ENCODE peak calls at places on chromosome 6, in ten cellular contexts. E is adrenal gland; O is upper lobe of right lung; M is breast epithelium; D is CD8-positive, alpha-beta T cell; Y is heart right ventricle; K is CD4-positive, alpha-beta T cell; T is HCT116; L is Panc1; G is right cardiac atrium. C is an unnamed sample. For H3K9me3 and H3K27me3, the result is how much of the 10 kb centered on the place peaks cover.

GRCh38 chr6:120111001-120111400 is 761.4 kb upstream of the MAN1A1 start:
- DNase-seq in T (no peak), O (no peak), D (no peak), E (no peak), K (no peak), M (no peak), L (no peak), G (no peak), Y (no peak), C (no peak)

GRCh38 chr6:97630592-97630991 is 347.6 kb upstream of the MMS22L start:
- DNase-seq in T (no peak), K (no peak), Y (no peak), M (no peak), G (no peak), O (no peak), D (no peak), E (no peak), L (no peak), C (no peak)

GRCh38 chr6:166598441-166599138 is 12.1 kb upstream of the RAMACL start:
- DNase-seq in T (no peak), E (no peak), M (peak), L (no peak), Y (peak), G (peak), O (no peak), K (no peak), D (no peak), C (peak)

GRCh38 chr6:90993771-90994170 is 406.9 kb upstream of the MAP3K7 start:
- DNase-seq in O (no peak), L (no peak), E (no peak), K (no peak), T (no peak), M (no peak), Y (no peak), D (no peak), G (no peak), C (no peak)

GRCh38 chr6:87917861-87918260 is 129.8 kb upstream of the SPACA1 start:
- DNase-seq in K (no peak), D (no peak), T (no peak), E (no peak), M (no peak), O (no peak), Y (no peak), G (no peak), L (no peak), C (no peak)

GRCh38 chr6:28589234-28589951 is 63.7 kb downstream of the GPX5 start:
- DNase-seq in T (peak), G (no peak), E (peak), O (no peak), D (no peak), L (peak), Y (no peak), M (no peak), K (no peak), C (peak)

GRCh38 chr6:115747719-115748118 is 313.0 kb downstream of the FRK start:
- DNase-seq in D (no peak), M (no peak), L (no peak), O (no peak), E (no peak), G (no peak), Y (no peak), T (no peak), K (no peak), C (no peak)

GRCh38 chr6:8623441-8623840 is 188.1 kb upstream of the SLC35B3 start:
- DNase-seq in L (no peak), K (no peak), M (no peak), E (no peak), G (no peak), O (no peak), T (no peak), Y (no peak), D (no peak), C (no peak)

GRCh38 chr6:3977875-3978711 is 100.8 kb downstream of the FAM217A start:
- DNase-seq in D (peak), M (no peak), T (peak), E (no peak), O (no peak), L (peak), G (no peak), K (peak), Y (peak), C (peak)

GRCh38 chr6:154792761-154793160 is 59.5 kb downstream of the SCAF8 start:
- DNase-seq in Y (no peak), D (no peak), G (no peak), K (no peak), O (no peak), M (no peak), L (no peak), E (no peak), T (no peak), C (no peak)

GRCh38 chr6:14630136-14630535 is 512.6 kb downstream of the CD83 start:
- DNase-seq in O (no peak), T (no peak), G (no peak), D (no peak), M (no peak), K (no peak), L (no peak), E (no peak), Y (no peak), C (no peak)

GRCh38 chr6:18495236-18495635 is 108.1 kb downstream of the RNF144B start:
- DNase-seq in D (no peak), E (no peak), Y (no peak), T (no peak), O (no peak), G (no peak), K (no peak), L (no peak), M (no peak), C (no peak)

GRCh38 chr6:15338462-15338861 is 92.6 kb downstream of the JARID2 start:
- DNase-seq in K (no peak), O (no peak), E (no peak), M (no peak), T (no peak), D (no peak), Y (no peak), G (no peak), L (no peak), C (no peak)

GRCh38 chr6:41181566-41181965 is 18.6 kb upstream of the TREM2 start:
- DNase-seq in Y (no peak), L (no peak), E (no peak), O (no peak), K (no peak), G (no peak), D (no peak), M (no peak), T (no peak), C (no peak)

GRCh38 chr6:88365656-88366055 is 199.5 kb upstream of the CNR1 start:
- DNase-seq in G (no peak), L (no peak), O (no peak), D (no peak), T (no peak), K (no peak), Y (no peak), M (no peak), E (no peak), C (no peak)

GRCh38 chr6:53436904-53437303 is 88.2 kb upstream of the ELOVL5 start:
- DNase-seq in D (no peak), G (no peak), L (no peak), O (no peak), E (no peak), Y (no peak), T (no peak), K (no peak), M (no peak), C (no peak)

GRCh38 chr6:7921582-7922199 is 11.1 kb upstream of the TXNDC5 start:
- DNase-seq in K (no peak), G (no peak), E (no peak), D (no peak), M (no peak), T (no peak), L (no peak), O (no peak), Y (no peak), C (no peak)

GRCh38 chr6:11575408-11576033 is 38.0 kb downstream of the TMEM170B start:
- DNase-seq in L (peak), E (peak), M (peak), K (peak), T (peak), Y (peak), O (no peak), G (no peak), D (peak), C (peak)

GRCh38 chr6:153001767-153002612 is 519 bp downstream of the MTRF1L start:
- DNase-seq in M (no peak), K (no peak), E (peak), O (no peak), Y (peak), L (no peak), T (no peak), G (no peak), D (peak), C (no peak)

GRCh38 chr6:50217816-50218215 is 168.1 kb upstream of the DEFB112 start:
- DNase-seq in M (no peak), Y (no peak), G (no peak), E (no peak), K (no peak), L (no peak), T (no peak), O (no peak), D (no peak), C (no peak)

GRCh38 chr6:112710710-112711109 is 363.6 kb downstream of the RFPL4B start:
- DNase-seq in Y (no peak), O (no peak), T (no peak), M (no peak), E (no peak), K (no peak), G (no peak), D (no peak), L (no peak), C (no peak)

GRCh38 chr6:139713911-139714527 is 339.6 kb upstream of the CITED2 start:
- DNase-seq in K (no peak), T (no peak), L (no peak), E (no peak), O (no peak), M (no peak), D (no peak), G (no peak), Y (no peak), C (no peak)

GRCh38 chr6:111503660-111504059 is 20.6 kb upstream of the REV3L start:
- DNase-seq in K (no peak), G (no peak), L (no peak), O (no peak), E (no peak), M (no peak), D (no peak), T (no peak), Y (no peak), C (peak)

GRCh38 chr6:26554669-26555504 is 16.7 kb downstream of the HMGN4 start:
- DNase-seq in Y (no peak), D (peak), M (no peak), K (no peak), L (no peak), T (no peak), E (no peak), O (no peak), G (peak), C (peak)

GRCh38 chr6:130215526-130215925 is 7.2 kb downstream of the SAMD3 start:
- DNase-seq in K (no peak), L (no peak), D (peak), E (no peak), T (no peak), M (no peak), O (no peak), G (no peak), Y (no peak), C (no peak)

DNA sequence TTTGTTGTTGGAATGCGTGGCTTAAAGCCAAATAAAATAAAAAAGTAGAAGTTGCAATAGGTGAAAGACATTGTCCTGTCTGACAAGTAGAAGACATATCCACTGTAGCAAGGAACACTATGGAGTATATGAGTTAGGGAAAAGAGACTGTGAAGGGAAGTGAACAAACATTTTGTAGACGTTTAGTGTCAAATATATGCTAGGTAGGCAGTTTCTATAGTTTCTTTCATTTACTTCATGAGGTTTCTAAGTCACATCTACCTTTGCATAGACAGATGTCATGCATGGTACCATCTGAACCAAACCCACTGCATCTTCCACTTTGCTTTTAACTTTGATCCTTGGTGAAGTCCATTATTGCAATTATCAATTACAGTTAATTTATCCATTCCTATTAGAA is 9.9 kb downstream of the PRIM2 start:
- DNase-seq in E (no peak), O (no peak), L (no peak), K (no peak), M (no peak), T (no peak), Y (no peak), D (no peak), G (no peak), C (no peak)
- H3K9me3 ChIP-seq in E (under half), O (under half), L (under half), K (under half), M (under half), T (under half), Y (under half), D (under half), G (under half), C (under half)

DNA sequence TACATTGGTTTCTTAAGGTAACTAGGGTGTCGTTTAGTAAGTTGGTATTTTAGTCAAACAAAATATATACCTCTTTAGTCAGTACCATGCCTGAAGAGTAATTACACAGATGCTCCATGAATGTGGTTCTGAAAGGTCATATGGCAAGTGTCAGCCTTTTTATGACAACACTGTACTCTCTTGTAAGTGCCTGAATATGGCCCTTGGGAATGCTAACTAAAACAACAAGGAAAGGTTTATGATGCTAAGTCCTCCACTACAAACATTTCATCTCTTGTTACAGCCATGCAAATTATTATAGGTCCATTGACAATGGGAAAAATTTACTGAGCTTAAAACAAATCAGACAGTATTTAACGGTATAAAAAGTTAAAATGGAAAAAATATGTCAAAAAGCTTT is 39.0 kb upstream of the SUPT3H start:
- DNase-seq in O (no peak), Y (no peak), D (no peak), T (no peak), M (no peak), K (no peak), E (no peak), L (no peak), G (no peak), C (no peak)
- H3K27me3 ChIP-seq in O (under half), Y (under half), D (under half), T (under half), M (under half), K (under half), E (half or more), L (under half), G (under half), C (under half)

GRCh38 chr6:22447862-22448261 is 121.5 kb upstream of the HDGFL1 start:
- DNase-seq in L (no peak), K (no peak), Y (no peak), G (no peak), O (no peak), E (no peak), M (no peak), T (no peak), D (no peak), C (no peak)

GRCh38 chr6:22448311-22448711 is 121.1 kb upstream of the HDGFL1 start:
- DNase-seq in G (no peak), Y (no peak), L (peak), K (no peak), M (no peak), T (no peak), E (no peak), O (no peak), D (no peak), C (peak)

GRCh38 chr6:22445946-22446345 is 123.4 kb upstream of the HDGFL1 start:
- DNase-seq in O (no peak), L (no peak), M (no peak), G (no peak), K (no peak), E (no peak), Y (no peak), D (no peak), T (no peak), C (no peak)

GRCh38 chr6:22444335-22444734 is 125.0 kb upstream of the HDGFL1 start:
- DNase-seq in L (no peak), D (no peak), G (no peak), Y (peak), K (no peak), T (no peak), M (no peak), E (no peak), O (no peak), C (no peak)

GRCh38 chr6:22447191-22447590 is 122.2 kb upstream of the HDGFL1 start:
- DNase-seq in G (peak), L (no peak), E (peak), D (no peak), T (no peak), Y (peak), M (no peak), K (no peak), O (no peak), C (no peak)
- H3K9me3 ChIP-seq in G (under half), L (under half), E (under half), D (under half), T (under half), Y (under half), M (under half), K (under half), O (under half), C (under half)

GRCh38 chr6:148082044-148082443 is 260.6 kb upstream of the SASH1 start:
- DNase-seq in M (no peak), O (no peak), G (no peak), K (no peak), E (no peak), Y (no peak), L (no peak), T (no peak), D (no peak), C (no peak)
- H3K27me3 ChIP-seq in M (under half), O (under half), G (under half), K (under half), E (under half), Y (under half), L (under half), T (under half), D (under half), C (under half)

GRCh38 chr6:151313060-151313459 is 73.3 kb downstream of the AKAP12 start:
- DNase-seq in G (no peak), K (no peak), O (no peak), D (no peak), E (no peak), L (no peak), M (no peak), Y (no peak), T (no peak), C (no peak)
- H3K9me3 ChIP-seq in G (under half), K (under half), O (under half), D (under half), E (under half), L (under half), M (under half), Y (under half), T (under half), C (under half)

DNA sequence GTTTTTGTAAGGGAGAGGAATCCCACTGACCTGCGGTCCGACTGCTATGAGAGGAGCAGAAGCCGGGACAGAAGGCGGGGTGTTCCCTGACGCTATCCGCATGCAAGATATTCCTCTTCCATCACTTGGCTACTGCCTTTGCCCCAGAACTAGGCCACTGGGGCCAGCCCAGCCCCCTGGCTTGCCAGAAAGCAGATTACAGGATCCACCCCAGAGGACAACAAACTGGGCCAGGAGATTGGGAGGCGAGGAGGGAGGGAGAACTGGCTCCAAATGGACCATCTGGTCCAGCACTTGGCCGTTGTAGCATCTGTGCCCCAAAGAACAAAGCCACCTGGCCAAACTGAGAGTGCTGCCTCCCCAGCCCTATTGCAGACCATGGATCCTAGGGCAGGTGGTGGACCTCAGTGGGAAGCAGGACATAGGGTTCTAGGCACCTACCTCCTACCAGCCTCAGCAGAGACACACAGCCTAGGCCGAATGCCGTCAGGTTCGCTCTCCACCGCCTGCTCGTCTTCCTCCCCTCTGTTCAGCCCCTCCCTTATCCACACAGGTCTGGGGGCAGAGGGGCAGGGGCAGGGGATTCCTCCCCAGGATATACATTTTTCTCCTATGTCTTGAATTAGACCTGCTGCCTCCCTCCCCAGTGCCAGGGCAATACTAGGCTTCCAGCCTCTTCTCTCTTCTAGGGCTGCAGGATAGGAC is 4.0 kb downstream of the MDGA1 start:
- DNase-seq in M (no peak), L (no peak), K (no peak), D (no peak), Y (no peak), E (no peak), O (no peak), T (no peak), G (no peak), C (no peak)
- H3K27me3 ChIP-seq in M (under half), L (under half), K (under half), D (under half), Y (under half), E (under half), O (under half), T (under half), G (under half), C (under half)

DNA sequence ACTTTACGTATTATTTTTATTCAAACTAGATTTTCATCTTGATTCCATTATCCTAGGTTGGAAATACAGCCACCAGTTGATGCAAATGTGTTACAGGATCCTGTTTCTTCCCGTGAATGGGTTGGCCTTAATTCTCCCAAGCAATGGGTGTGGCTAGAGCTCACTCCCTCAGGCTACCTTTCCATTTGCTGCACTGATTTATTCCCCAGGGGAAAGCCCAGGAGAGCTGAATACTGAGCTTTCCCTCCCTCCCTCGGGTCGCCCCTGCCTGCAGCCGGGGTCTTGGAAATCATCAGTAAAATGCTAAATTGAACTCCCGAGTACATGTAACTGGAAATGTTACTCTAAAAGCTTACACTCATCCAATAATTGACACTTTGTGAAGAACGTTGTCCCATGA is 9.9 kb downstream of the SMOC2 start:
- DNase-seq in M (no peak), T (no peak), E (no peak), K (no peak), G (no peak), L (no peak), Y (no peak), O (no peak), D (no peak), C (no peak)
- H3K9me3 ChIP-seq in M (under half), T (under half), E (under half), K (under half), G (under half), L (under half), Y (under half), O (under half), D (under half), C (under half)

DNA sequence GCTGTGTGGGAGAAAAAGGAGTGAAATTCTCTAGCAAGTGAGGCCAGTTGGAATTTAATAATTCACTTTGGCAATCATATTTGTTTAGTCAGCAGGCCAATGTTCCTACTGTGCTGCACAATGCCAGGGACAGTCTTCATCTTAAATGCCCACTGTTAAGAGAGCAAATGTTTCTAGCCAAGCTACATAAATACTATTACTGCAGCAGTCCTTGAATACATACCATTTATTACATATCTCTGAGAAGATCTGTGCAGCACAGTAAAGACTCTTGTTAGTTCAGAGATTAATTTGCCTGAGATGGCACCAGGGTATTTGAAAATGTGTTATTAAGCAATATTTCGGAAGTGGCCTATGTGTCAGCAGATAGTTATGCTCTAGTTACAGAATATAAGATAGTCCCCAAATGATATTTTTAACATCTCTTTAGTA is 105.4 kb downstream of the OGFRL1 start:
- DNase-seq in T (no peak), O (no peak), M (no peak), K (no peak), L (no peak), E (no peak), G (no peak), D (no peak), Y (no peak), C (no peak)
- H3K27me3 ChIP-seq in T (under half), O (under half), M (under half), K (under half), L (under half), E (under half), G (under half), D (under half), Y (under half), C (under half)

GRCh38 chr6:34260576-34261267 is 11.9 kb upstream of the SMIM29 start:
- DNase-seq in O (peak), M (no peak), T (no peak), D (no peak), E (no peak), K (no peak), G (no peak), Y (no peak), L (no peak), C (no peak)
- H3K9me3 ChIP-seq in O (under half), M (under half), T (under half), D (under half), E (under half), K (under half), G (under half), Y (under half), L (under half), C (under half)

C was measured in SJSA1.